ENCODE peak calls at places on chromosomes 1 and 21, in six cellular contexts. S, V, A, Q, J and W are unnamed samples.

GRCh38 chr1:36322085-36322785 is 1.2 kb downstream of the EVA1B start:
- DNase-seq in V (no peak), Q (no peak), S (peak; percentile 47), A (no peak), J (no peak), W (no peak)

GRCh38 chr21:16708431-16708830 is 804.4 kb upstream of the CXADR start:
- DNase-seq in Q (no peak), V (peak; percentile 59), S (no peak), A (no peak), J (no peak), W (no peak)

GRCh38 chr1:224640018-224640417 is 23.9 kb downstream of the CNIH3 start:
- DNase-seq in J (no peak), S (no peak), V (no peak), Q (no peak), A (no peak), W (no peak)

GRCh38 chr1:25695066-25695990 is 78.7 kb downstream of the MAN1C1 start:
- DNase-seq in A (peak; percentile 72), S (no peak), Q (no peak), J (peak; percentile 31), V (peak; percentile 99), W (no peak)

GRCh38 chr21:45989355-45990048 is 7.9 kb downstream of the COL6A1 start:
- DNase-seq in J (no peak), V (no peak), Q (no peak), S (peak; percentile 2), A (no peak), W (peak; percentile 29)

GRCh38 chr1:30313584-30313983 is 409.8 kb downstream of the MATN1 start:
- DNase-seq in S (no peak), Q (no peak), A (no peak), V (no peak), J (no peak), W (no peak)

GRCh38 chr1:203368624-203369451 is 17.9 kb upstream of the FMOD start:
- DNase-seq in V (peak; percentile 92), A (peak; percentile 42), Q (no peak), S (no peak), J (no peak), W (no peak)

GRCh38 chr1:60924165-60924564 is 158.2 kb upstream of the NFIA start:
- DNase-seq in S (no peak), A (no peak), J (no peak), V (no peak), Q (no peak), W (no peak)

GRCh38 chr1:211132681-211133392 is 1.1 kb downstream of the KCNH1 start:
- DNase-seq in S (no peak), Q (no peak), J (no peak), V (no peak), A (no peak), W (no peak)

GRCh38 chr1:24584103-24584764 is 28.3 kb downstream of the NCMAP start:
- DNase-seq in S (no peak), V (no peak), Q (no peak), J (no peak), A (no peak), W (no peak)

GRCh38 chr1:87329051-87329755 is 523 bp downstream of the LMO4 start:
- DNase-seq in A (no peak), V (peak; percentile 54), J (peak; percentile 21), Q (peak; percentile 48), S (peak; percentile 60), W (peak; percentile 45)

GRCh38 chr1:93007941-93008577 is 46.8 kb upstream of the DIPK1A start:
- DNase-seq in Q (peak; percentile 5), S (no peak), V (no peak), J (no peak), A (no peak), W (no peak)

GRCh38 chr1:156740307-156740678 is 595 bp downstream of the MRPL24 start:
- DNase-seq in Q (no peak), J (no peak), V (peak; percentile 13), A (no peak), S (no peak), W (no peak)

GRCh38 chr1:23719162-23719820 is 24.0 kb upstream of the ELOA start:
- DNase-seq in S (no peak), J (no peak), Q (no peak), V (no peak), A (peak; percentile 28), W (no peak)

GRCh38 chr1:237976345-237976744 is 85.6 kb upstream of the ZP4 start:
- DNase-seq in V (no peak), A (no peak), J (no peak), Q (no peak), S (no peak), W (no peak)

GRCh38 chr1:22807340-22807739 is 96.7 kb downstream of the EPHB2 start:
- DNase-seq in J (no peak), A (no peak), V (no peak), Q (no peak), S (no peak), W (no peak)

GRCh38 chr1:202220733-202221132 is 27.1 kb downstream of the LGR6 start:
- DNase-seq in Q (no peak), A (no peak), S (no peak), V (no peak), J (no peak), W (no peak)

GRCh38 chr1:38559180-38559874 is 300.2 kb downstream of the RRAGC start:
- DNase-seq in S (peak; percentile 43), V (no peak), Q (peak; percentile 71), J (no peak), A (no peak), W (no peak)

GRCh38 chr1:107883562-107883961 is 81.4 kb downstream of the VAV3 start:
- DNase-seq in S (no peak), Q (no peak), V (no peak), A (no peak), J (no peak), W (no peak)

GRCh38 chr21:37072988-37073416 is at the start of the genes PIGP and TTC3:
- DNase-seq in Q (peak; percentile 93), J (peak; percentile 67), A (peak; percentile 92), V (peak; percentile 93), S (peak; percentile 99), W (peak; percentile 97)

GRCh38 chr1:26826261-26827201 is at the start of gene ZDHHC18:
- DNase-seq in J (peak; percentile 42), V (peak; percentile 37), A (peak; percentile 24), Q (peak; percentile 41), S (peak; percentile 82), W (peak; percentile 68)

GRCh38 chr1:153220606-153221303 is 3.4 kb downstream of the PRR9 start:
- DNase-seq in A (no peak), J (no peak), S (no peak), V (no peak), Q (no peak), W (peak; percentile 42)

GRCh38 chr1:230425252-230426061 is 675 bp downstream of the PGBD5 start:
- DNase-seq in A (no peak), V (no peak), S (peak; percentile 42), J (no peak), Q (no peak), W (peak; percentile 34)

GRCh38 chr1:233904979-233905415 is 521 bp downstream of the SLC35F3 start:
- DNase-seq in S (peak; percentile 51), V (no peak), Q (no peak), J (no peak), A (peak; percentile 49), W (peak; percentile 16)

GRCh38 chr1:187947359-187947758 is 1118.6 kb downstream of the PLA2G4A start:
- DNase-seq in S (no peak), A (no peak), V (no peak), J (no peak), Q (no peak), W (no peak)

GRCh38 chr1:244021427-244021826 is 29.7 kb upstream of the ZBTB18 start:
- DNase-seq in S (no peak), A (no peak), Q (no peak), J (no peak), V (no peak), W (no peak)

GRCh38 chr1:169312084-169312954 is 55.3 kb downstream of the NME7 start:
- DNase-seq in A (peak; percentile 98), J (peak; percentile 46), V (peak; percentile 90), S (no peak), Q (peak; percentile 80), W (no peak)

GRCh38 chr1:52709016-52709415 is 10.9 kb upstream of the COA7 start:
- DNase-seq in V (peak; percentile 44), J (no peak), Q (no peak), A (no peak), S (no peak), W (no peak)